ENCODE peak calls at places on chromosomes 1 and 21, in six cellular contexts. U is HCT116, D is neural progenitor cell, J is GM23248, T is SK-N-SH, M is MM.1S. E is an unnamed sample.
A peak's percentile ranks its signal among the peaks of the same experiment; 100 is the strongest.

GRCh38 chr1:15609631-15610030 is 7.6 kb upstream of the DDI2 start:
- DNase-seq in T (no peak), M (no peak), U (no peak), D (no peak), J (peak; percentile 75), E (no peak)

GRCh38 chr1:176843352-176844297 is 320.9 kb downstream of the ASTN1 start:
- DNase-seq in M (peak; percentile 54), T (peak; percentile 37), U (peak; percentile 7), J (peak; percentile 78), D (peak; percentile 64), E (peak; percentile 29)

GRCh38 chr1:27099154-27099903 is 55.6 kb downstream of the SLC9A1 start:
- DNase-seq in M (no peak), D (peak; percentile 48), J (peak; percentile 98), U (no peak), T (peak; percentile 62), E (peak; percentile 92)

GRCh38 chr1:22018583-22019559 is 17.4 kb downstream of the CELA3A start:
- DNase-seq in U (no peak), D (no peak), J (peak; percentile 93), T (no peak), M (peak; percentile 27), E (peak; percentile 97)

GRCh38 chr1:67811816-67812215 is 21.5 kb downstream of the GNG12 start:
- DNase-seq in U (no peak), J (no peak), M (no peak), T (no peak), D (no peak), E (no peak)

GRCh38 chr21:42245348-42246185 is 26.6 kb downstream of the ABCG1 start:
- DNase-seq in J (no peak), M (no peak), U (no peak), T (peak; percentile 62), D (peak; percentile 51), E (no peak)

GRCh38 chr21:37071561-37072238 is 1.2 kb downstream of the PIGP start:
- DNase-seq in M (no peak), T (peak; percentile 34), U (no peak), D (peak; percentile 29), J (peak; percentile 93), E (peak; percentile 45)

GRCh38 chr1:87620807-87621206 is 292.1 kb downstream of the LMO4 start:
- DNase-seq in D (no peak), J (no peak), T (no peak), U (no peak), M (no peak), E (no peak)

GRCh38 chr1:209883341-209883971 is 54.6 kb upstream of the SYT14 start:
- DNase-seq in U (no peak), D (peak; percentile 14), T (no peak), J (peak; percentile 79), M (no peak), E (peak; percentile 6)

GRCh38 chr1:109279615-109280278 is 3.2 kb downstream of the PSRC1 start:
- DNase-seq in D (no peak), U (no peak), J (no peak), T (no peak), M (no peak), E (no peak)

GRCh38 chr1:226405411-226405988 is 2.4 kb downstream of the PARP1 start:
- DNase-seq in T (no peak), J (no peak), D (peak; percentile 28), M (peak; percentile 72), U (no peak), E (no peak)

GRCh38 chr1:204283711-204284651 is 70.2 kb upstream of the GOLT1A start:
- DNase-seq in J (no peak), M (no peak), T (peak; percentile 52), U (no peak), D (peak; percentile 45), E (no peak)

GRCh38 chr1:204284929-204285328 is 71.1 kb upstream of the GOLT1A start:
- DNase-seq in D (no peak), T (no peak), M (no peak), U (no peak), J (no peak), E (no peak)

GRCh38 chr1:204286323-204286714 is 72.5 kb upstream of the GOLT1A start:
- DNase-seq in J (no peak), M (peak; percentile 73), T (no peak), D (no peak), U (no peak), E (no peak)

GRCh38 chr1:204286841-204287387 is 72.8 kb downstream of the PLEKHA6 start:
- DNase-seq in D (no peak), U (no peak), T (peak; percentile 51), M (peak; percentile 92), J (peak; percentile 40), E (peak; percentile 52)

GRCh38 chr1:204285438-204286322 is 71.9 kb upstream of the GOLT1A start:
- DNase-seq in J (no peak), T (no peak), D (no peak), U (no peak), M (no peak), E (no peak)
- H2AFZ ChIP-seq in J (no peak overlapping the region), T (no peak overlapping the region), D (no peak overlapping the region), U (no peak overlapping the region), M (peak overlapping the region; percentile 81), E (no peak overlapping the region)

GRCh38 chr1:231990388-231990787 is 363.8 kb downstream of the DISC1 start:
- DNase-seq in U (no peak), M (no peak), T (no peak), D (no peak), J (peak; percentile 6), E (no peak)
- H3K9ac ChIP-seq in U (no peak overlapping the region), M (no peak overlapping the region), T (no peak overlapping the region), D (no peak overlapping the region), J (no peak overlapping the region), E (no peak overlapping the region)

DNA sequence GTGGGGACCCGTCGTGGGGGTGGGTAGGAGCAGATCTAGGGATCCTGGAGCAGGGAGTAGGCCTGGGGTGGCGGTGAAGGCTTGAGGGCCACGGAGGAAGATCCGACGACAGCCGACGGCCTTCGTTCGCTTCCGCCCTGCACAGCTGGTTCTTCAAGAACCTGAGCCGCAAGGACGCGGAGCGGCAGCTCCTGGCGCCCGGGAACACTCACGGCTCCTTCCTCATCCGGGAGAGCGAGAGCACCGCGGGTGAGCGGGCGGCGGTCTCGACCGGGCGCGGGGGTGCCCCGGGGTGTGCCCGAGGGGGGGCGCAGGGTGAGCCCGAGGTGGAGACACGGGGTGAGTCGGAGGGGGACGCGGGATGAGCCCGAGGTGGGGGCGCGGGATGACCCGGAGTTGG is 16.5 kb upstream of the HDAC1 start:
- DNase-seq in J (peak; percentile 18), M (no peak), T (no peak), U (no peak), D (no peak), E (no peak)
- TF ChIP-seq EZH2phosphoT487 in J (no peak), M (no peak), T (no peak), U (no peak), D (no peak), E (no peak)

GRCh38 chr21:28480091-28480869 is 512.4 kb downstream of the LTN1 start:
- DNase-seq in T (no peak), J (no peak), U (no peak), M (peak; percentile 92), D (no peak), E (no peak)

GRCh38 chr21:28487455-28488070 is 505.1 kb downstream of the LTN1 start:
- DNase-seq in D (no peak), T (no peak), U (no peak), M (no peak), J (peak; percentile 15), E (no peak)

GRCh38 chr21:28479660-28480059 is 513.0 kb downstream of the LTN1 start:
- DNase-seq in M (no peak), U (no peak), J (no peak), T (no peak), D (no peak), E (no peak)

GRCh38 chr21:28485301-28486022 is 507.2 kb downstream of the LTN1 start:
- DNase-seq in T (no peak), U (no peak), M (no peak), J (peak; percentile 84), D (no peak), E (peak; percentile 41)

DNA sequence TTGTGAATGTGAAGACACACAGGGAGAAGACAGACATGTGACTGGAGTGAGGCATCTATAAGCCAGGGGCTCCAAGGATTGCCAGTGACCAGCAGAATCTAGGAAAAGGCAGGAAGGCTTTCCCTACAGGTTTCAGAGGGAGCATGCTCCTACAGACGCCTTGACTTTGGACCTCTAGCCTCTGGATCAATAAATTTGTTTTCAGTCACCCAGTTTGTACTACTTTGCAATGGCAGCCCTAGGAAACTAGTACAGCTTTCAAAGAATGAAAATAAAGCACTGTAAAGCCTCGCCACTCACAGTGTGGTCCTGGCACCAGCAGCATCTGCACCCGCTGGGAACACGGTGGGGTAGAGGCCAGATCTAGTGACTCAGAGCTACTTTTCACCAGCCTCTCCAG is 510.0 kb downstream of the LTN1 start:
- DNase-seq in D (no peak), T (no peak), J (no peak), M (no peak), U (no peak), E (peak; percentile 10)
- H2AFZ ChIP-seq in D (peak overlapping the region; percentile 42), T (no peak overlapping the region), J (no peak overlapping the region), M (no peak overlapping the region), U (no peak overlapping the region), E (no peak overlapping the region)

E was measured in PC-3.